ENCODE peak calls at places on chromosomes 4 and X, in nine cellular contexts. E, C, Y, G, W, N, Q, L and B are unnamed samples. For H3K4me1, the result is how much of the 10 kb centered on the place peaks cover.

GRCh38 chr4:108465886-108466491 is 154.4 kb upstream of the RPL34 start:
- DNase-seq in E (no peak), C (no peak), Y (no peak), G (no peak), W (no peak), N (no peak), Q (no peak), L (no peak), B (peak)

GRCh38 chr4:113445286-113445685 is 316.3 kb downstream of the CAMK2D start:
- DNase-seq in E (peak), C (no peak), Y (peak), G (no peak), W (peak), N (no peak), Q (peak), L (peak), B (no peak)

GRCh38 chr4:39655206-39655605 is 16.5 kb upstream of the SMIM14 start:
- DNase-seq in E (no peak), C (no peak), Y (peak), G (no peak), W (no peak), N (no peak), Q (no peak), L (no peak), B (no peak)

GRCh38 chr4:122823476-122823875 is 3.2 kb upstream of the FGF2 start:
- DNase-seq in E (no peak), C (no peak), Y (no peak), G (no peak), W (no peak), N (no peak), Q (no peak), L (no peak), B (peak)

GRCh38 chrX:108735087-108735679 is 1.2 kb downstream of the IRS4 start:
- DNase-seq in E (no peak), C (peak), Y (no peak), G (no peak), W (no peak), N (no peak), Q (no peak), L (no peak), B (no peak)

GRCh38 chr4:155745984-155746383 is 12.8 kb upstream of the GUCY1B1 start:
- DNase-seq in E (no peak), C (no peak), Y (peak), G (no peak), W (no peak), N (no peak), Q (no peak), L (no peak), B (no peak)

GRCh38 chr4:128649575-128650205 is 159.8 kb upstream of the JADE1 start:
- DNase-seq in E (no peak), C (no peak), Y (peak), G (no peak), W (no peak), N (no peak), Q (no peak), L (no peak), B (no peak)

GRCh38 chr4:8185930-8186329 is 13.2 kb upstream of the SH3TC1 start:
- DNase-seq in E (no peak), C (no peak), Y (no peak), G (no peak), W (no peak), N (no peak), Q (no peak), L (no peak), B (no peak)

GRCh38 chrX:39848900-39849299 is 248.9 kb downstream of the BCOR start:
- DNase-seq in E (no peak), C (no peak), Y (peak), G (no peak), W (no peak), N (no peak), Q (peak), L (no peak), B (no peak)

GRCh38 chr4:25775166-25775565 is 87.6 kb downstream of the SEL1L3 start:
- DNase-seq in E (no peak), C (no peak), Y (no peak), G (no peak), W (no peak), N (no peak), Q (no peak), L (no peak), B (no peak)

GRCh38 chrX:101206471-101206870 is 13.1 kb upstream of the DRP2 start:
- DNase-seq in E (no peak), C (no peak), Y (peak), G (no peak), W (no peak), N (no peak), Q (no peak), L (no peak), B (no peak)

GRCh38 chr4:42568610-42569207 is 88.2 kb downstream of the ATP8A1 start:
- DNase-seq in E (peak), C (peak), Y (peak), G (peak), W (peak), N (no peak), Q (no peak), L (peak), B (peak)

GRCh38 chr4:5967783-5968182 is 50.4 kb downstream of the C4orf50 start:
- DNase-seq in E (no peak), C (no peak), Y (no peak), G (no peak), W (no peak), N (no peak), Q (no peak), L (no peak), B (no peak)

GRCh38 chrX:80792205-80792604 is 17.5 kb downstream of the BRWD3 start:
- DNase-seq in E (no peak), C (no peak), Y (peak), G (no peak), W (no peak), N (no peak), Q (no peak), L (no peak), B (no peak)
- H3K4me1 ChIP-seq in E (under half), C (under half), Y (under half), G (under half), W (under half), N (under half), Q (under half), L (under half), B (under half)

GRCh38 chrX:21947671-21948070 is 7.2 kb downstream of the SMS start:
- DNase-seq in E (no peak), C (peak), Y (no peak), G (no peak), W (no peak), N (no peak), Q (no peak), L (no peak), B (no peak)
- H3K4me1 ChIP-seq in E (under half), C (under half), Y (under half), G (under half), W (under half), N (under half), Q (under half), L (under half), B (under half)

GRCh38 chrX:15906544-15906943 is 51.9 kb upstream of the AP1S2 start:
- DNase-seq in E (no peak), C (no peak), Y (peak), G (no peak), W (no peak), N (no peak), Q (peak), L (no peak), B (no peak)
- H3K4me1 ChIP-seq in E (under half), C (under half), Y (under half), G (under half), W (under half), N (under half), Q (under half), L (under half), B (under half)

GRCh38 chrX:139828037-139828436 is 104.8 kb downstream of the ATP11C start:
- DNase-seq in E (no peak), C (no peak), Y (no peak), G (no peak), W (no peak), N (no peak), Q (no peak), L (no peak), B (no peak)
- H3K4me1 ChIP-seq in E (half or more), C (under half), Y (under half), G (under half), W (under half), N (under half), Q (half or more), L (under half), B (under half)

GRCh38 chr4:71559957-71560541 is 221.2 kb downstream of the SLC4A4 start:
- DNase-seq in E (no peak), C (no peak), Y (peak), G (no peak), W (no peak), N (no peak), Q (no peak), L (no peak), B (no peak)
- H3K4me1 ChIP-seq in E (under half), C (under half), Y (under half), G (under half), W (under half), N (under half), Q (under half), L (under half), B (under half)

DNA sequence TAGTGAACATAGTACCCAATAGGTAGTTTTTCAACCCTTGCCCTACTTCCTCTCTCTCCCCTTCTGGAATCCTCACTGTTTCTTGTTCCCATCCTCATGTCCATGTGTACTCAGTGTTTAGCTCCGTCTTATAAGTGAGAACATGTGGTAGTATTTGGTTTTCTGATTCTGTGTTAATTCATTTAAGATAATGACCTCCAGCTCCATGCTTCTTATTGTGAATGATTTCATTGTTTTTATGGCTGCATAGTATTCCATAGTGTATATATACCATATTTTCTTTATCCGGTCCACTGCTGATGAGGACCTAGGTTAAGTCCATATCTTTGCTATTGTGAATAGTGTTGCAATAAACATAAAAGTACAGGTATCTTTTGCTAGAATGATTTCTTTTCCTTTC is 31.0 kb downstream of the IRF2 start:
- DNase-seq in E (no peak), C (no peak), Y (no peak), G (no peak), W (no peak), N (no peak), Q (no peak), L (no peak), B (no peak)
- H3K4me1 ChIP-seq in E (half or more), C (under half), Y (under half), G (under half), W (half or more), N (half or more), Q (under half), L (half or more), B (under half)

GRCh38 chr4:26931451-26931850 is 70.8 kb downstream of the STIM2 start:
- DNase-seq in E (no peak), C (no peak), Y (no peak), G (no peak), W (no peak), N (no peak), Q (no peak), L (no peak), B (no peak)

GRCh38 chr4:26931961-26932360 is 71.3 kb downstream of the STIM2 start:
- DNase-seq in E (no peak), C (no peak), Y (no peak), G (no peak), W (no peak), N (no peak), Q (no peak), L (no peak), B (no peak)

GRCh38 chr4:26936284-26937065 is 75.8 kb downstream of the STIM2 start:
- DNase-seq in E (no peak), C (no peak), Y (peak), G (no peak), W (peak), N (peak), Q (no peak), L (no peak), B (peak)

DNA sequence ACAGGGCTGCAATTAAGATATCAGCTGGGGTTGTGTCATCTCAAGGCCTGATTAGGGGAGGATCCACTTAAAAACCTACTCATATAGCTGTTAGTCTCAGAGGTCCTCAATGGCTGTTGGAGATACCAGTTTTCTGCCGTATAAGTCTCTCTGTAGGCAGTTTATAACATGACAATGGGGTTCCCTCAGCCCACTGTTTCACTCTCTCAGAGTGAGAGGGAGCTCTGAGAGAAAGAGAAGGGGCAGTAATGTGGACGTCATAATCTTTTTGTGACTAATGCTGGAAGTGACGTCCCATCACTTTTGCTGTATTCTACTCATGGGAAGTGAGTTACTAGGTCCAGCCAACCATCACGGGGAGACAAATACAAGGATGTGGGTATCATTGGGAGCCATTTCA is 70.3 kb downstream of the STIM2 start:
- DNase-seq in E (no peak), C (no peak), Y (no peak), G (no peak), W (no peak), N (no peak), Q (no peak), L (no peak), B (no peak)
- H3K4me1 ChIP-seq in E (under half), C (under half), Y (under half), G (under half), W (under half), N (under half), Q (under half), L (under half), B (under half)